ENCODE peak calls at places on chromosomes 11 and 22, in six cellular contexts. C, J, D, A, B and G are unnamed samples.
A peak's percentile ranks its signal among the peaks of the same experiment; 100 is the strongest.

GRCh38 chr22:29780781-29781676 is 13.9 kb downstream of the UQCR10 start:
- DNase-seq in J (no peak), B (no peak), A (no peak), C (no peak), D (no peak), G (no peak)

GRCh38 chr22:18063311-18063710 is 14.5 kb upstream of the PEX26 start:
- DNase-seq in J (no peak), C (peak; percentile 85), A (peak; percentile 44), B (no peak), D (no peak), G (no peak)

GRCh38 chr11:1761110-1761856 is 2.4 kb downstream of the CTSD start:
- DNase-seq in C (no peak), D (no peak), J (no peak), A (no peak), B (no peak), G (peak; percentile 59)

GRCh38 chr11:106717222-106717621 is 301.1 kb downstream of the GUCY1A2 start:
- DNase-seq in D (no peak), J (no peak), C (no peak), B (no peak), A (no peak), G (no peak)

GRCh38 chr11:122861631-122862030 is 20.9 kb upstream of the JHY start:
- DNase-seq in A (no peak), D (no peak), C (no peak), J (no peak), B (no peak), G (no peak)

GRCh38 chr22:46578824-46579561 is 41.2 kb upstream of the GRAMD4 start:
- DNase-seq in A (no peak), C (no peak), J (peak; percentile 60), D (no peak), B (no peak), G (peak; percentile 68)

GRCh38 chr22:32361257-32361656 is 3.6 kb downstream of the RFPL3 start:
- DNase-seq in D (no peak), A (no peak), B (no peak), J (no peak), C (no peak), G (no peak)

GRCh38 chr11:98007072-98007471 is 1013.7 kb upstream of the CNTN5 start:
- DNase-seq in D (no peak), J (no peak), B (no peak), C (no peak), A (no peak), G (no peak)

GRCh38 chr11:10295056-10295901 is 1.3 kb upstream of the SBF2 start:
- DNase-seq in A (no peak), C (no peak), B (no peak), D (no peak), J (no peak), G (no peak)

GRCh38 chr11:33055361-33055760 is 16.0 kb downstream of the TCP11L1 start:
- DNase-seq in J (no peak), C (no peak), A (no peak), B (no peak), D (no peak), G (no peak)

GRCh38 chr11:108654994-108655631 is 9.8 kb upstream of the DDX10 start:
- DNase-seq in C (no peak), D (no peak), B (no peak), A (no peak), J (peak; percentile 47), G (peak; percentile 24)

GRCh38 chr11:70183032-70183431 is 20.1 kb upstream of the FADD start:
- DNase-seq in B (no peak), J (no peak), D (no peak), A (no peak), C (no peak), G (no peak)
- H3K27me3 ChIP-seq in B (no peaks in the 10 kb centered on the region), J (peaks cover 8% of the 10 kb centered on the region), D (no peaks in the 10 kb centered on the region), A (no peaks in the 10 kb centered on the region), C (no peaks in the 10 kb centered on the region), G (no peaks in the 10 kb centered on the region)

GRCh38 chr11:119319136-119319701 is 2.3 kb upstream of the MCAM start:
- DNase-seq in A (no peak), D (no peak), J (no peak), B (peak; percentile 58), C (no peak), G (no peak)

GRCh38 chr11:119318240-119319135 is 1.6 kb upstream of the MCAM start:
- DNase-seq in A (peak; percentile 79), D (no peak), J (peak; percentile 64), C (no peak), B (peak; percentile 67), G (peak; percentile 53)

GRCh38 chr11:119316729-119317591 is at the start of gene MCAM:
- DNase-seq in B (peak; percentile 78), J (no peak), D (no peak), A (no peak), C (no peak), G (peak; percentile 79)

GRCh38 chr11:119316017-119316728 is 757 bp downstream of the MCAM start:
- DNase-seq in C (no peak), B (peak; percentile 79), D (no peak), J (no peak), A (peak; percentile 61), G (peak; percentile 82)

DNA sequence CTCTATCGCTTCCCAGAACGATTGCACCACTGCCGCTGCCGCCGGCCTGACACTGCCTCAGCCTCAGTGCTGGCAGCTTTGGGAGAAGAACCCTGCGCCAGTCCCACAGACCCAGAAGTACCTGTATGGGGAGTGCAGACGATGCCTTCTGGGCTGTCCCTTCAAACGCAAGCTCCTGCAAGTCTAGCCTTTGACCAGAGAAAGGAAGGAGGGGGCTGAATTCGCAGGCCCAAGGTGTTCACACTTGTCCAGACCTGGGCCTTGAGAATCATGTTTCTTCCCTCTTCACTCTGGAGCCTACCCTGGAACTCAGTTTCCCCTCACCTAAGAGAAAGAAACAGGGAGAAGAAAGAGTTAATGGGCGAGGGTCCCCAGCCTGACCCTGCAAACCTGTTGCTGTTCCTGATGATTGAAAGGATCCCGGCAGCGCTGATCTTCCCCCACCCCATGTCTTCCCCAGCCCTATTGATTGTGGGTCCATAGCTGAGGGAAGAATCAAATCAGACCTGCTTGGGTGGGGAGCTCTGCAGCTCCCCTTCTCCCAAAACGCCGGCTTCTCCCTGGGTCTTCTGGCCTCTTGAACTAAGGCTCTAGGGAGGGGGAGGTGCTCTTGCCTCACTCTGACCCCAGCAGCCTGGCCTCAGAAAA is 786 bp upstream of the MCAM start:
- DNase-seq in B (peak; percentile 31), C (no peak), A (peak; percentile 66), D (no peak), J (no peak), G (no peak)
- H3K27me3 ChIP-seq in B (peaks cover 37% of the 10 kb centered on the region), C (peaks cover 6% of the 10 kb centered on the region), A (no peaks in the 10 kb centered on the region), D (peaks cover 33% of the 10 kb centered on the region), J (peaks cover 68% of the 10 kb centered on the region), G (no peaks in the 10 kb centered on the region)

GRCh38 chr11:14644396-14645246 is 1.0 kb downstream of the PDE3B start:
- DNase-seq in C (no peak), D (peak; percentile 29), B (no peak), J (peak; percentile 43), A (no peak), G (peak; percentile 82)
- H3K27me3 ChIP-seq in C (peaks cover 43% of the 10 kb centered on the region), D (no peaks in the 10 kb centered on the region), B (peaks cover 34% of the 10 kb centered on the region), J (no peaks in the 10 kb centered on the region), A (no peaks in the 10 kb centered on the region), G (no peaks in the 10 kb centered on the region)

GRCh38 chr11:44969853-44970252 is 19.2 kb upstream of the TP53I11 start:
- DNase-seq in C (no peak), A (no peak), J (no peak), B (no peak), D (no peak), G (no peak)
- H3K27me3 ChIP-seq in C (no peaks in the 10 kb centered on the region), A (no peaks in the 10 kb centered on the region), J (no peaks in the 10 kb centered on the region), B (no peaks in the 10 kb centered on the region), D (no peaks in the 10 kb centered on the region), G (no peaks in the 10 kb centered on the region)

GRCh38 chr11:46386005-46386331 is 4.5 kb downstream of the MDK start:
- DNase-seq in C (no peak), J (no peak), B (no peak), D (no peak), A (no peak), G (no peak)

GRCh38 chr11:46383974-46384701 is 2.7 kb downstream of the MDK start:
- DNase-seq in C (no peak), A (no peak), J (peak; percentile 71), B (no peak), D (no peak), G (peak; percentile 7)

GRCh38 chr11:46386674-46387073 is 4.9 kb downstream of the CHRM4 start:
- DNase-seq in B (no peak), J (no peak), D (no peak), C (peak; percentile 35), A (no peak), G (no peak)

GRCh38 chr11:46383404-46383758 is 1.9 kb downstream of the MDK start:
- DNase-seq in C (no peak), B (no peak), D (no peak), J (no peak), A (no peak), G (no peak)

DNA sequence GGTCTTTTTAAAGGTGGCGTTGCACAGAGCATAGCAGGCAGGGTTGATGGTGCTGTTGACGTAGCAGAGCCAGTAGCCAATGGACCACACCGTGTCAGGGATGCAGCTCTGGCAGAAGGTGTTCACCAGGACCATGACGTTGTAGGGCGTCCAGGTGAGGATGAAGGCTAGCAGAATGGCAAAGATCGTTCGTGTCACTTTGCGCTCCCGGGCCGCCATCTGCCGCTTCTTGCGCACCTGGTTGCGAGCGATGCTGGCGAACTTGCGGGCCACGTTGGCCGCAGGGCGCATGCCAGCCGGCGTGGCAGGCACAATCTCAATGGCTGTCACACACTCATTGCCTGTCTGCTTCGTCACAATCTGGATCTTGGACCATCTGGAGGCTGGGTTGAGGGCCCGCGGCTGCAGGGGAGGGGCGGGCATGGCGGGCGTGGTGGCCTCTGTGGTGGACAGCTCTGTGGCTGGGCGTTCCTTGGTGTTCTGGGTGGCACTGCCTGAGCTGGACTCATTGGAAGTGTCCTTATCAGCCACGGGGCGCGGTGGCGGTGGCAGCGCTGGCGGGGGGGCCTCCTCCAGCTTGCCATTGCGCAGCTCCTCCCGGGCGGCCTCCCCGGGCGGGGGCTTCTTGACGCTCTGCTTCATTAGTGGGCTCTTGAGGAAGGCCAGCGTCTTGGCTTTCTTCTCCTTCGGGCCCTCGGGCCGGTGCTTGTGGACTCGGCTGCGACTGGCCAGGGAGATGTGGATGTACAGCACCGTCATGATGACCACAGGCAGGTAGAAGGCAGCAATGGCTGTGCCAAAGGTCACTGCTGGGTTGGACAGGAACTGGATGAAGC is 3.9 kb downstream of the MDK start:
- DNase-seq in A (no peak), J (no peak), C (no peak), B (no peak), D (no peak), G (peak; percentile 8)
- H3K27me3 ChIP-seq in A (peaks cover 12% of the 10 kb centered on the region), J (peaks cover 71% of the 10 kb centered on the region), C (peaks cover 46% of the 10 kb centered on the region), B (peaks cover 37% of the 10 kb centered on the region), D (peaks cover 63% of the 10 kb centered on the region), G (peaks cover 22% of the 10 kb centered on the region)

GRCh38 chr11:110711448-110711775 is 825 bp downstream of the ARHGAP20 start:
- DNase-seq in A (no peak), C (no peak), J (no peak), D (no peak), B (no peak), G (no peak)
- H3K27me3 ChIP-seq in A (no peaks in the 10 kb centered on the region), C (peaks cover 34% of the 10 kb centered on the region), J (peaks cover 62% of the 10 kb centered on the region), D (peaks cover 69% of the 10 kb centered on the region), B (peaks cover 7% of the 10 kb centered on the region), G (peaks cover 3% of the 10 kb centered on the region)

GRCh38 chr22:37381489-37381888 is 45.8 kb downstream of the ELFN2 start:
- DNase-seq in D (no peak), J (no peak), B (no peak), A (no peak), C (no peak), G (no peak)
- H3K27me3 ChIP-seq in D (peaks cover 6% of the 10 kb centered on the region), J (peaks cover 53% of the 10 kb centered on the region), B (peaks cover 88% of the 10 kb centered on the region), A (no peaks in the 10 kb centered on the region), C (peaks cover 45% of the 10 kb centered on the region), G (no peaks in the 10 kb centered on the region)